ENCODE peak calls at places on chromosomes 12 and 14, in eight cellular contexts. Q, J, C, W, D, O, I and F are unnamed samples.

GRCh38 chr14:50082784-50083466 is 33.4 kb downstream of the VCPKMT start:
- DNase-seq in C (no peak), J (no peak), Q (no peak), O (no peak), D (no peak), W (no peak), I (no peak), F (no peak)

GRCh38 chr12:118448341-118448740 is 72.0 kb downstream of the SUDS3 start:
- DNase-seq in I (no peak), D (no peak), W (no peak), C (no peak), O (no peak), Q (no peak), J (no peak), F (no peak)

GRCh38 chr12:112546996-112547395 is 128.2 kb downstream of the PTPN11 start:
- DNase-seq in O (no peak), Q (no peak), W (no peak), J (no peak), I (no peak), D (no peak), C (no peak), F (no peak)

GRCh38 chr12:102965281-102966155 is 8.0 kb downstream of the ASCL1 start:
- DNase-seq in C (no peak), Q (no peak), J (no peak), W (no peak), D (no peak), O (peak), I (no peak), F (no peak)

GRCh38 chr12:58081488-58081887 is 140.1 kb downstream of the ATP23 start:
- DNase-seq in W (no peak), Q (no peak), J (no peak), O (no peak), C (no peak), D (peak), I (peak), F (no peak)

GRCh38 chr12:100403446-100403845 is 46.6 kb downstream of the SLC17A8 start:
- DNase-seq in J (no peak), D (no peak), C (no peak), I (peak), Q (no peak), W (no peak), O (no peak), F (peak)

GRCh38 chr14:52455291-52456088 is 96.8 kb downstream of the TXNDC16 start:
- DNase-seq in O (no peak), W (no peak), I (peak), Q (no peak), D (no peak), C (no peak), J (no peak), F (peak)

GRCh38 chr12:62732861-62733427 is 202.0 kb downstream of the PPM1H start:
- DNase-seq in D (peak), Q (no peak), I (peak), O (no peak), J (no peak), C (no peak), W (no peak), F (peak)

GRCh38 chr12:47808574-47809380 is 10.9 kb downstream of the HDAC7 start:
- DNase-seq in D (no peak), C (no peak), W (no peak), Q (no peak), J (no peak), I (peak), O (no peak), F (no peak)

DNA sequence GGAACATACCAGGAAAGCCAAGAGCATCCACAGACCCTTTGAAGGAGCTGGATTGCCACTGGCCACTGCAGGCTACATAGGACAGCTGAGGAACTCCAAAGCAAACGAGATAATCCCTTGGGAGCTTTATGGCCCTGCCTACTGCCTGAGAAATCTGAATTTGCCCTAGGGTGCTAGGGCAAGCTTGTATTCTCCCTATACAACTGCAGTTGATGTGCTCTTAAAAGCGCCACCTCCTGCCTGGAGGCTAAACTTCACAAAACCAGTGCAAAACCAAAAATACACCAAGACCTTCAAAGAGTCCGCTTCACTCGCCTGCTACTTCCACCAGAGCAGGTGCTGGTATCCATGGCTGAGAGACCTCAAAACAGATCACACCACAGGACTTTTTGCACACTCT is 99.6 kb upstream of the KRR1 start:
- DNase-seq in W (no peak), J (no peak), D (no peak), Q (no peak), O (no peak), C (no peak), I (no peak), F (no peak)
- TF ChIP-seq CTCF in W (no peak), J (no peak), D (no peak), Q (no peak), O (no peak), C (no peak), I (peak), F (no peak)

DNA sequence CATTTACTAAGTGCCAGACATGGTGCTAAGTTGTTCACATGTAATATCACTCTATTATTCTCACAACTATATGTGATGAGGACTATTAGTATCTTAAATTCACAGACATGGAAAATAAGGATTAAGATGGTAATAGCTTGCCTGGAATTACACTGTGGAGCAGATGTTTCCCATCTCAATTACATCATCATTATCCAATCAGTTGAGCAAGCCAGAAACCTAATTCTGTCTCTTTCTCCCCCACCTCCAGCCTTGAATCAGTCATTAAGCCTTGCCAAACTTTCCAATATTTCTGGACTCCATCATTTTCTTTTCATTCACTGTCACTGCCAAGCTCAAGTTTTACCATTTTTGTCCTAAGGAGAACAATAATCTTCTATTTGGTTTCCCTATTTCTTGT is 287.8 kb upstream of the KITLG start:
- DNase-seq in J (no peak), W (no peak), Q (no peak), C (no peak), O (no peak), D (no peak), I (no peak), F (no peak)
- H3K27ac ChIP-seq in J (no peak), W (no peak), Q (no peak), C (no peak), O (no peak), D (no peak), I (no peak), F (no peak)

GRCh38 chr14:23066368-23066767 is 9.0 kb upstream of the CDH24 start:
- DNase-seq in I (no peak), J (no peak), C (no peak), W (no peak), O (no peak), D (no peak), Q (no peak), F (no peak)

GRCh38 chr14:23068792-23069412 is 11.6 kb upstream of the CDH24 start:
- DNase-seq in O (peak), C (peak), W (peak), Q (peak), D (peak), I (peak), J (no peak), F (peak)

GRCh38 chr14:23066855-23067744 is 9.8 kb upstream of the CDH24 start:
- DNase-seq in O (no peak), W (peak), I (no peak), Q (peak), C (no peak), D (no peak), J (no peak), F (no peak)

GRCh38 chr14:23069413-23069806 is 12.1 kb upstream of the CDH24 start:
- DNase-seq in J (no peak), D (no peak), C (no peak), O (no peak), Q (peak), W (peak), I (no peak), F (no peak)

GRCh38 chr14:23067847-23068791 is 10.8 kb upstream of the CDH24 start:
- DNase-seq in O (no peak), D (no peak), I (no peak), J (no peak), Q (peak), C (no peak), W (peak), F (no peak)
- TF ChIP-seq CTCF in O (no peak), D (no peak), I (no peak), J (no peak), Q (no peak), C (no peak), W (no peak), F (no peak)

DNA sequence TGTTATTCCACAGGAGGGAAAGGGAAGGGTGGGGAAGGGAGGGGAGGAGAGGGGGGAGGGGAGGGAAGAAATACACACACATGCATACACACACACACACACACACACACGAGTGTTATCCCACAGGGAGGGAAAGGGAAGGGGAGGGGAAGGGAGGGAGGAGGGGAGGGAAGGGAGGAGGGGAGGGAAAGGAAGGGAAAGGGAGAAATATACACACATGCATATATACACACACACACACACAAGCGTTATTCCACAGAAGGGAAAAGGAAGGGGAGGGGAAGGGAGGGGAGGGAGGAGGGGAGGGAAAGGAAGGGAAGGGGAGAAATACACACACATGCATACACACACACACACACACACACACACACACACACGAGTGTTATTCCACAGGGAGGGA is 19.5 kb upstream of the FBRSL1 start:
- DNase-seq in J (no peak), I (no peak), D (no peak), W (no peak), C (no peak), Q (no peak), O (no peak), F (no peak)
- H3K27ac ChIP-seq in J (no peak), I (no peak), D (no peak), W (no peak), C (no peak), Q (no peak), O (no peak), F (no peak)

GRCh38 chr14:36505892-36506731 is 13.9 kb downstream of the NKX2-1 start:
- DNase-seq in D (no peak), Q (no peak), W (no peak), J (peak), O (peak), I (no peak), C (no peak), F (no peak)
- TF ChIP-seq CTCF in D (no peak), Q (peak), W (no peak), J (no peak), O (no peak), I (no peak), C (no peak), F (no peak)

GRCh38 chr14:57962293-57962996 is 96.6 kb upstream of the SLC35F4 start:
- DNase-seq in O (no peak), D (no peak), I (no peak), W (no peak), Q (no peak), J (no peak), C (no peak), F (no peak)
- H3K27ac ChIP-seq in O (no peak), D (no peak), I (no peak), W (no peak), Q (no peak), J (no peak), C (no peak), F (no peak)

GRCh38 chr12:114314974-114315720 is 90.8 kb downstream of the TBX5 start:
- DNase-seq in W (no peak), D (no peak), O (no peak), Q (no peak), J (no peak), I (no peak), C (no peak), F (no peak)

GRCh38 chr12:114314403-114314802 is 91.5 kb downstream of the TBX5 start:
- DNase-seq in D (no peak), Q (no peak), W (no peak), O (no peak), J (no peak), C (no peak), I (no peak), F (no peak)

GRCh38 chr12:114316076-114316475 is 89.9 kb downstream of the TBX5 start:
- DNase-seq in J (no peak), W (no peak), C (no peak), I (peak), Q (no peak), O (no peak), D (no peak), F (peak)

GRCh38 chr12:114311966-114312365 is 94.0 kb downstream of the TBX5 start:
- DNase-seq in D (no peak), I (no peak), W (no peak), J (no peak), O (no peak), C (no peak), Q (no peak), F (no peak)

DNA sequence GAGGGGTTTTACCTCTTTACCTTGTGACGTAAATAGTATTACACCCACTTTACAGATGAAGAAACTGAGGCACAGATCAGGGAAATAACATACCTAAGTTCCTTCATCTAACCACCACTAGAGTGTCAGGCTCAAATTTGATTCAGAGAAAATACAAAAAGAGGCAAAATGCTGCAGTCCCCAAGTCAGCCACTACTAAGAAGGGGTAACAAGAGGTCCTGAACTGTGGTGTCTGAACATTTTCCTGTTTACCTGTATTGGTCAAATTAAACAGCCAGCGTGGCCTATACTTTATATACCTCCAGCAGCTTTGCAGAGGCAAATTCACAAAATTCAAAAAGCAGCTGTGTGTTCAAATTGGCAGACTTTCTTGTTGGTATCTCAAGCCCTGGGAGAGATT is 92.0 kb downstream of the TBX5 start:
- DNase-seq in W (no peak), I (no peak), C (no peak), Q (no peak), J (no peak), D (no peak), O (no peak), F (no peak)
- TF ChIP-seq CTCF in W (no peak), I (no peak), C (no peak), Q (no peak), J (no peak), D (no peak), O (peak), F (no peak)